ENCODE peak calls at places on chromosomes 12 and 14, in seven cellular contexts. Q is AG20443; X is NCI-H2081; G is CD4-positive, CD25-positive, alpha-beta regulatory T cell; R is nephron progenitor cell; O is cardiac fibroblast; E is endothelial cell. A is an unnamed sample.

GRCh38 chr14:75906680-75907280 is 75.0 kb downstream of the TGFB3 start:
- DNase-seq in Q (peak; percentile 70), X (peak; percentile 54), G (peak; percentile 73), R (peak; percentile 79), O (peak; percentile 81), E (peak; percentile 72), A (no peak)

GRCh38 chr12:58026892-58027891 is 85.8 kb downstream of the ATP23 start:
- DNase-seq in Q (no peak), X (no peak), G (no peak), R (no peak), O (peak; percentile 8), E (no peak), A (no peak)

GRCh38 chr12:12823308-12823707 is 10.2 kb downstream of the DDX47 start:
- DNase-seq in Q (peak; percentile 46), X (no peak), G (no peak), R (no peak), O (peak; percentile 76), E (no peak), A (peak; percentile 44)

GRCh38 chr12:132049876-132050275 is 94.2 kb downstream of the DDX51 start:
- DNase-seq in Q (no peak), X (no peak), G (no peak), R (no peak), O (no peak), E (no peak), A (no peak)

GRCh38 chr14:58747181-58747580 is 109.4 kb downstream of the DACT1 start:
- DNase-seq in Q (peak; percentile 60), X (no peak), G (no peak), R (no peak), O (peak; percentile 94), E (no peak), A (no peak)

GRCh38 chr12:52798003-52798670 is 2.2 kb upstream of the KRT3 start:
- DNase-seq in Q (peak; percentile 83), X (no peak), G (no peak), R (no peak), O (peak; percentile 16), E (no peak), A (no peak)

GRCh38 chr12:120352117-120352516 is 16.8 kb downstream of the MSI1 start:
- DNase-seq in Q (no peak), X (no peak), G (no peak), R (no peak), O (peak; percentile 65), E (no peak), A (no peak)

GRCh38 chr12:127340381-127340780 is 926.6 kb upstream of the TMEM132C start:
- DNase-seq in Q (no peak), X (no peak), G (no peak), R (no peak), O (peak; percentile 2), E (no peak), A (no peak)

GRCh38 chr12:112524269-112524668 is 105.5 kb downstream of the PTPN11 start:
- DNase-seq in Q (no peak), X (no peak), G (no peak), R (no peak), O (no peak), E (no peak), A (no peak)

GRCh38 chr12:80195737-80196136 is 96.4 kb downstream of the OTOGL start:
- DNase-seq in Q (no peak), X (no peak), G (no peak), R (no peak), O (no peak), E (no peak), A (no peak)

GRCh38 chr14:86788229-86788628 is 1204.8 kb downstream of the GALC start:
- DNase-seq in Q (no peak), X (no peak), G (no peak), R (no peak), O (no peak), E (no peak), A (no peak)

GRCh38 chr12:89351489-89352241 is 636 bp downstream of the DUSP6 start:
- DNase-seq in Q (peak; percentile 53), X (no peak), G (peak; percentile 75), R (peak; percentile 64), O (no peak), E (peak; percentile 36), A (peak; percentile 53)

A was measured in SW 1271.